ENCODE peak calls at places on chromosomes 5 and 9, in eight cellular contexts. Y is HAP-1; B is endothelial cell of umbilical vein; Z is DMS79 treated with DMSO at 0.1 percent for 48 hours; M is foreskin fibroblast; X is activated CD4-positive, CD25-positive, alpha-beta regulatory T cell; H is stimulated activated naive CD4-positive, alpha-beta T cell; W is amygdala. G is an unnamed sample.
A peak's percentile ranks its signal among the peaks of the same experiment; 100 is the strongest.

GRCh38 chr9:129459550-129460322 is 161.2 kb downstream of the C9orf50 start:
- DNase-seq in Y (no peak), B (no peak), Z (peak; percentile 48), M (no peak), X (no peak), H (no peak), W (no peak), G (no peak)

GRCh38 chr9:98147582-98147981 is 28.6 kb upstream of the TRIM14 start:
- DNase-seq in Y (no peak), B (no peak), Z (no peak), M (no peak), X (no peak), H (no peak), W (no peak), G (no peak)

GRCh38 chr5:73748510-73749410 is 122.8 kb downstream of the ARHGEF28 start:
- DNase-seq in Y (no peak), B (peak; percentile 89), Z (peak; percentile 7), M (no peak), X (no peak), H (no peak), W (no peak), G (no peak)

GRCh38 chr5:155539958-155540595 is 526.5 kb downstream of the KIF4B start:
- DNase-seq in Y (peak; percentile 16), B (no peak), Z (peak; percentile 71), M (no peak), X (no peak), H (no peak), W (no peak), G (no peak)

GRCh38 chr5:7415123-7415522 is 19.2 kb downstream of the ADCY2 start:
- DNase-seq in Y (no peak), B (no peak), Z (no peak), M (no peak), X (no peak), H (no peak), W (no peak), G (no peak)

GRCh38 chr9:98210435-98210834 is 18.0 kb upstream of the CORO2A start:
- DNase-seq in Y (no peak), B (no peak), Z (no peak), M (no peak), X (no peak), H (no peak), W (no peak), G (no peak)

GRCh38 chr5:132003170-132003744 is 8.2 kb downstream of the ACSL6 start:
- DNase-seq in Y (no peak), B (no peak), Z (no peak), M (no peak), X (no peak), H (no peak), W (peak; percentile 69), G (no peak)

GRCh38 chr9:85142461-85143401 is 473.2 kb downstream of the NTRK2 start:
- DNase-seq in Y (peak; percentile 13), B (peak; percentile 9), Z (peak; percentile 44), M (no peak), X (no peak), H (no peak), W (no peak), G (peak; percentile 12)

GRCh38 chr5:69491027-69491426 is 1.6 kb upstream of the OCLN start:
- DNase-seq in Y (no peak), B (no peak), Z (no peak), M (no peak), X (no peak), H (no peak), W (no peak), G (no peak)

GRCh38 chr5:140347382-140347781 is 979 bp upstream of the HBEGF start:
- DNase-seq in Y (no peak), B (no peak), Z (no peak), M (no peak), X (no peak), H (no peak), W (no peak), G (no peak)

GRCh38 chr9:98873535-98874432 is 66.3 kb downstream of the GALNT12 start:
- DNase-seq in Y (no peak), B (no peak), Z (no peak), M (peak; percentile 26), X (no peak), H (no peak), W (no peak), G (no peak)

GRCh38 chr5:169595172-169595820 is 11.7 kb downstream of the SPDL1 start:
- DNase-seq in Y (no peak), B (peak; percentile 14), Z (no peak), M (no peak), X (no peak), H (no peak), W (no peak), G (no peak)

GRCh38 chr5:154198611-154199230 is 8.2 kb downstream of the GALNT10 start:
- DNase-seq in Y (no peak), B (peak; percentile 83), Z (peak; percentile 16), M (peak; percentile 73), X (no peak), H (no peak), W (no peak), G (no peak)

GRCh38 chr5:112979723-112980122 is 3.1 kb downstream of the DCP2 start:
- DNase-seq in Y (no peak), B (peak; percentile 27), Z (no peak), M (no peak), X (no peak), H (no peak), W (no peak), G (no peak)

GRCh38 chr9:101878734-101879133 is 140.3 kb upstream of the GRIN3A start:
- DNase-seq in Y (no peak), B (no peak), Z (no peak), M (no peak), X (no peak), H (no peak), W (no peak), G (no peak)

GRCh38 chr9:31608413-31608812 is 776.0 kb upstream of the ACO1 start:
- DNase-seq in Y (no peak), B (peak; percentile 59), Z (no peak), M (peak; percentile 70), X (no peak), H (no peak), W (no peak), G (no peak)

GRCh38 chr5:137228816-137229215 is 270.3 kb downstream of the SPOCK1 start:
- DNase-seq in Y (no peak), B (no peak), Z (no peak), M (no peak), X (no peak), H (no peak), W (no peak), G (no peak)

GRCh38 chr9:78031271-78031825 is at the start of gene GNAQ:
- DNase-seq in Y (no peak), B (no peak), Z (no peak), M (no peak), X (peak; percentile 7), H (peak; percentile 69), W (no peak), G (no peak)

GRCh38 chr9:77981332-77981731 is 50.3 kb downstream of the GNAQ start:
- DNase-seq in Y (no peak), B (peak; percentile 72), Z (no peak), M (peak; percentile 51), X (no peak), H (no peak), W (no peak), G (no peak)

GRCh38 chr5:39774597-39774996 is 349.8 kb upstream of the DAB2 start:
- DNase-seq in Y (no peak), B (no peak), Z (no peak), M (no peak), X (no peak), H (no peak), W (no peak), G (no peak)

GRCh38 chr5:67807116-67807888 is 408.3 kb upstream of the PIK3R1 start:
- DNase-seq in Y (no peak), B (no peak), Z (no peak), M (no peak), X (no peak), H (no peak), W (no peak), G (no peak)

GRCh38 chr9:97480749-97481148 is 20.7 kb upstream of the TMOD1 start:
- DNase-seq in Y (no peak), B (no peak), Z (no peak), M (peak; percentile 34), X (no peak), H (no peak), W (no peak), G (peak; percentile 78)

GRCh38 chr5:82352146-82352791 is 74.1 kb upstream of the RPS23 start:
- DNase-seq in Y (no peak), B (peak; percentile 64), Z (no peak), M (no peak), X (no peak), H (no peak), W (no peak), G (no peak)

GRCh38 chr9:97510797-97511761 is 9.6 kb downstream of the TMOD1 start:
- DNase-seq in Y (no peak), B (peak; percentile 94), Z (no peak), M (no peak), X (no peak), H (no peak), W (no peak), G (peak; percentile 40)

GRCh38 chr5:96807099-96807654 is 568 bp downstream of the ERAP1 start:
- DNase-seq in Y (peak; percentile 17), B (peak; percentile 76), Z (peak; percentile 54), M (peak; percentile 75), X (peak; percentile 38), H (no peak), W (peak; percentile 85), G (peak; percentile 14)

GRCh38 chr9:37511006-37511714 is 25.4 kb downstream of the POLR1E start:
- DNase-seq in Y (peak; percentile 16), B (no peak), Z (no peak), M (no peak), X (no peak), H (no peak), W (no peak), G (no peak)

GRCh38 chr9:2066312-2067273 is 51.4 kb downstream of the SMARCA2 start:
- DNase-seq in Y (no peak), B (peak; percentile 4), Z (no peak), M (peak; percentile 41), X (no peak), H (peak; percentile 17), W (no peak), G (no peak)

GRCh38 chr9:372143-372542 is 157.5 kb downstream of the DOCK8 start:
- DNase-seq in Y (no peak), B (no peak), Z (no peak), M (no peak), X (no peak), H (no peak), W (no peak), G (no peak)

GRCh38 chr5:132662925-132663770 is 5.2 kb downstream of the IL13 start:
- DNase-seq in Y (peak; percentile 6), B (no peak), Z (no peak), M (no peak), X (no peak), H (no peak), W (no peak), G (no peak)

GRCh38 chr9:114377046-114377445 is 10.7 kb downstream of the AKNA start:
- DNase-seq in Y (no peak), B (no peak), Z (no peak), M (no peak), X (no peak), H (no peak), W (no peak), G (no peak)

GRCh38 chr5:173753307-173754168 is 134.6 kb upstream of the CPEB4 start:
- DNase-seq in Y (no peak), B (no peak), Z (no peak), M (peak; percentile 37), X (no peak), H (no peak), W (no peak), G (no peak)

GRCh38 chr5:127963931-127964330 is 119.6 kb upstream of the SLC12A2 start:
- DNase-seq in Y (no peak), B (no peak), Z (no peak), M (peak; percentile 44), X (no peak), H (no peak), W (no peak), G (no peak)

GRCh38 chr5:91111473-91112238 is 271.5 kb downstream of the ARRDC3 start:
- DNase-seq in Y (no peak), B (no peak), Z (no peak), M (no peak), X (no peak), H (no peak), W (no peak), G (no peak)

GRCh38 chr5:178526796-178527457 is 63.3 kb downstream of the COL23A1 start:
- DNase-seq in Y (no peak), B (no peak), Z (no peak), M (no peak), X (no peak), H (no peak), W (no peak), G (no peak)